ENCODE peak calls at places on chromosomes 1 and 21, in seven cellular contexts. J, D, L, O, M, F and A are unnamed samples.

GRCh38 chr1:220046052-220046930 is at the start of gene EPRS1:
- DNase-seq in D (peak), F (peak), O (peak), M (peak), J (peak), L (peak), A (peak)

GRCh38 chr1:150764617-150765090 is 924 bp downstream of the CTSS start:
- DNase-seq in F (no peak), O (peak), J (no peak), D (peak), M (peak), L (no peak), A (no peak)

GRCh38 chr1:223204424-223204823 is 61.4 kb upstream of the TLR5 start:
- DNase-seq in J (no peak), O (no peak), L (no peak), F (no peak), M (no peak), D (no peak), A (no peak)

GRCh38 chr21:42500736-42501135 is 4.7 kb upstream of the RSPH1 start:
- DNase-seq in J (no peak), L (no peak), O (no peak), D (no peak), M (no peak), F (no peak), A (no peak)

GRCh38 chr1:12447301-12447700 is 170.7 kb downstream of the DHRS3 start:
- DNase-seq in F (no peak), J (no peak), O (peak), M (no peak), D (no peak), L (no peak), A (no peak)

GRCh38 chr1:87362834-87363426 is 34.2 kb downstream of the LMO4 start:
- DNase-seq in F (no peak), J (no peak), L (no peak), M (no peak), O (peak), D (no peak), A (no peak)

GRCh38 chr21:46100426-46100825 is 2.5 kb downstream of the COL6A2 start:
- DNase-seq in D (no peak), M (no peak), O (peak), F (peak), J (no peak), L (no peak), A (no peak)

GRCh38 chr1:44170281-44170823 is 28.9 kb upstream of the KLF18 start:
- DNase-seq in J (no peak), D (no peak), M (no peak), F (no peak), O (peak), L (no peak), A (no peak)

GRCh38 chr1:153616144-153616884 is at the start of gene S100A14:
- DNase-seq in F (peak), L (no peak), M (peak), O (no peak), D (no peak), J (no peak), A (no peak)

GRCh38 chr1:26772687-26773086 is 15.1 kb upstream of the PIGV start:
- DNase-seq in J (no peak), L (no peak), F (no peak), M (no peak), D (peak), O (peak), A (no peak)

GRCh38 chr1:177913762-177914540 is 55.9 kb downstream of the SEC16B start:
- DNase-seq in D (no peak), F (no peak), L (no peak), M (peak), O (peak), J (no peak), A (peak)

GRCh38 chr1:27203946-27204345 is 30.5 kb upstream of the WDTC1 start:
- DNase-seq in M (no peak), F (no peak), O (peak), D (no peak), L (no peak), J (no peak), A (no peak)

GRCh38 chr1:23807453-23807852 is 6.9 kb upstream of the GALE start:
- DNase-seq in M (no peak), F (no peak), L (no peak), O (no peak), D (no peak), J (no peak), A (no peak)

GRCh38 chr1:43699281-43699680 is 8.1 kb upstream of the ST3GAL3 start:
- DNase-seq in D (no peak), L (no peak), F (no peak), J (no peak), M (no peak), O (no peak), A (no peak)

GRCh38 chr1:30088594-30089556 is 634.5 kb downstream of the MATN1 start:
- DNase-seq in M (no peak), O (no peak), J (no peak), L (no peak), D (no peak), F (peak), A (no peak)

GRCh38 chr1:184002071-184002470 is 35.5 kb downstream of the COLGALT2 start:
- DNase-seq in M (peak), O (peak), D (peak), J (no peak), F (no peak), L (no peak), A (no peak)

GRCh38 chr1:229022595-229023350 is 248.1 kb upstream of the RAB4A start:
- DNase-seq in L (no peak), J (no peak), M (no peak), F (no peak), D (no peak), O (no peak), A (no peak)

GRCh38 chr1:2607681-2608041 is 21.1 kb downstream of the PRXL2B start:
- DNase-seq in D (no peak), F (no peak), O (no peak), M (no peak), J (no peak), L (no peak), A (no peak)